ENCODE peak calls at places on chromosomes 3 and 15, in eight cellular contexts. R is NCI-H1417; J is activated CD8-positive, alpha-beta T cell treated with anti-CD3 and anti-CD28 coated beads for 36 hours; T is fibroblast of the aortic adventitia; V is Calu3; C is Peyer's patch; G is stimulated activated CD8-positive, alpha-beta memory T cell treated with anti-CD3 and anti-CD28 coated beads, Interleukin-12 subunit alpha, Interleukin-12 subunit beta, amount 100 ng/mL, for 1 hour; H is cortex of kidney. X is an unnamed sample.

GRCh38 chr3:69944931-69945493 is 54.5 kb upstream of the SAMMSON start:
- DNase-seq in J (no peak), H (no peak), C (no peak), G (no peak), V (no peak), R (no peak), T (no peak), X (no peak)

GRCh38 chr15:90046846-90047481 is 45.8 kb downstream of the ZNF710 start:
- DNase-seq in R (peak), G (no peak), H (no peak), C (peak), V (peak), J (no peak), T (no peak), X (no peak)

GRCh38 chr15:31266712-31267111 is 59.9 kb upstream of the KLF13 start:
- DNase-seq in R (no peak), J (no peak), T (no peak), H (no peak), G (no peak), V (no peak), C (peak), X (no peak)

GRCh38 chr3:50254577-50255250 is 14.2 kb upstream of the SEMA3B start:
- DNase-seq in V (no peak), C (peak), H (no peak), R (no peak), J (no peak), G (no peak), T (peak), X (no peak)

GRCh38 chr3:182905623-182906022 is 74.7 kb downstream of the DCUN1D1 start:
- DNase-seq in C (no peak), H (no peak), R (no peak), J (no peak), V (no peak), T (no peak), G (no peak), X (no peak)

GRCh38 chr3:46928297-46928696 is 48.2 kb downstream of the CCDC12 start:
- DNase-seq in R (no peak), C (no peak), J (no peak), H (no peak), T (no peak), V (no peak), G (no peak), X (peak)

GRCh38 chr3:190279690-190280089 is 42.6 kb downstream of the CLDN1 start:
- DNase-seq in C (no peak), R (no peak), G (no peak), J (no peak), H (no peak), T (no peak), V (no peak), X (no peak)

GRCh38 chr15:37824717-37825382 is 109.6 kb upstream of the TMCO5A start:
- DNase-seq in C (no peak), J (no peak), G (no peak), V (peak), H (no peak), T (peak), R (no peak), X (peak)

GRCh38 chr15:101019351-101019750 is 100.2 kb downstream of the LRRK1 start:
- DNase-seq in C (no peak), H (no peak), G (no peak), R (no peak), V (no peak), T (no peak), J (no peak), X (no peak)

GRCh38 chr15:27499191-27499590 is 528.2 kb downstream of the GABRG3 start:
- DNase-seq in G (no peak), J (no peak), R (no peak), V (no peak), H (no peak), T (no peak), C (no peak), X (no peak)

GRCh38 chr3:53181024-53181371 is 20.0 kb downstream of the PRKCD start:
- DNase-seq in T (no peak), C (no peak), J (no peak), H (no peak), G (no peak), R (no peak), V (no peak), X (no peak)

GRCh38 chr15:52652984-52653383 is 26.2 kb downstream of the ATOSA start:
- DNase-seq in G (no peak), H (no peak), J (no peak), V (no peak), R (no peak), C (no peak), T (peak), X (no peak)

GRCh38 chr3:14377838-14378169 is 24.6 kb upstream of the SLC6A6 start:
- DNase-seq in H (no peak), G (peak), T (no peak), V (no peak), R (no peak), J (peak), C (peak), X (peak)

GRCh38 chr15:40567111-40567510 is 2.0 kb upstream of the RPUSD2 start:
- DNase-seq in V (no peak), C (no peak), H (no peak), R (no peak), T (peak), J (peak), G (no peak), X (no peak)

GRCh38 chr3:64187065-64187959 is 38.0 kb downstream of the PRICKLE2 start:
- DNase-seq in J (no peak), V (peak), H (no peak), R (no peak), G (no peak), C (peak), T (peak), X (no peak)

GRCh38 chr3:185420762-185421161 is 57.8 kb downstream of the MAP3K13 start:
- DNase-seq in J (no peak), T (peak), C (no peak), V (peak), R (no peak), H (no peak), G (no peak), X (no peak)

GRCh38 chr15:41990691-41991090 is 18.3 kb upstream of the EHD4 start:
- DNase-seq in V (no peak), C (no peak), G (no peak), R (no peak), J (no peak), T (no peak), H (no peak), X (no peak)

GRCh38 chr3:70933105-70933810 is 620.8 kb upstream of the MDFIC2 start:
- DNase-seq in G (no peak), T (no peak), V (no peak), R (peak), C (no peak), H (no peak), J (no peak), X (no peak)

GRCh38 chr15:29138260-29138659 is 131.4 kb downstream of the NSMCE3 start:
- DNase-seq in R (no peak), H (no peak), C (peak), J (no peak), V (no peak), T (no peak), G (no peak), X (no peak)

GRCh38 chr3:46538803-46539442 is 27.2 kb downstream of the LRRC2 start:
- DNase-seq in H (no peak), J (peak), R (no peak), C (peak), T (peak), G (peak), V (no peak), X (peak)

GRCh38 chr3:99789322-99789721 is 28.3 kb upstream of the CMSS1 start:
- DNase-seq in G (no peak), C (no peak), J (peak), R (peak), T (peak), H (no peak), V (peak), X (peak)

GRCh38 chr3:128584412-128585020 is 66.1 kb downstream of the RPN1 start:
- DNase-seq in J (peak), C (peak), T (peak), R (peak), G (no peak), H (no peak), V (peak), X (peak)

GRCh38 chr3:194671511-194671899 is 486 bp downstream of the LSG1 start:
- DNase-seq in G (no peak), H (no peak), R (peak), V (peak), T (peak), J (peak), C (no peak), X (peak)

GRCh38 chr3:151169700-151170224 is 33.3 kb downstream of the GPR171 start:
- DNase-seq in G (no peak), T (peak), C (peak), V (no peak), J (peak), R (no peak), H (no peak), X (peak)

GRCh38 chr15:63923993-63924950 is 90.5 kb upstream of the HERC1 start:
- DNase-seq in R (peak), C (no peak), V (no peak), J (no peak), T (no peak), G (no peak), H (no peak), X (no peak)

GRCh38 chr3:7489417-7489816 is 628.5 kb downstream of the GRM7 start:
- DNase-seq in G (no peak), J (no peak), C (no peak), V (no peak), H (no peak), T (no peak), R (no peak), X (no peak)

GRCh38 chr3:192413461-192413860 is 313.9 kb downstream of the FGF12 start:
- DNase-seq in H (no peak), R (no peak), G (no peak), T (no peak), C (no peak), V (no peak), J (no peak), X (no peak)

GRCh38 chr3:48684480-48685143 is 1.1 kb downstream of the NCKIPSD start:
- DNase-seq in C (no peak), J (no peak), V (no peak), G (no peak), T (peak), R (no peak), H (no peak), X (no peak)

GRCh38 chr3:192223815-192224214 is 503.5 kb downstream of the FGF12 start:
- DNase-seq in H (no peak), R (no peak), C (no peak), T (no peak), G (no peak), J (no peak), V (no peak), X (no peak)

GRCh38 chr3:42980209-42980608 is 1.1 kb downstream of the GASK1A start:
- DNase-seq in V (no peak), C (no peak), G (no peak), R (no peak), T (no peak), J (no peak), H (no peak), X (no peak)